ENCODE peak calls at places on chromosomes 11 and 22, in five cellular contexts. D, Z, H, W and A are unnamed samples.

GRCh38 chr11:58573451-58574104 is 2.1 kb downstream of the LPXN start:
- DNase-seq in D (no peak), Z (no peak), H (no peak), W (peak), A (peak)

GRCh38 chr11:19474954-19475811 is 234.4 kb upstream of the E2F8 start:
- DNase-seq in D (no peak), Z (no peak), H (no peak), W (no peak), A (no peak)

GRCh38 chr11:61599968-61600710 is 19.3 kb upstream of the SYT7 start:
- DNase-seq in D (no peak), Z (no peak), H (no peak), W (no peak), A (no peak)

GRCh38 chr11:61747389-61748285 is 4.8 kb upstream of the MYRF start:
- DNase-seq in D (no peak), Z (peak), H (peak), W (peak), A (peak)

GRCh38 chr11:96014234-96014633 is 90.3 kb upstream of the MTMR2 start:
- DNase-seq in D (no peak), Z (no peak), H (no peak), W (peak), A (peak)

GRCh38 chr11:47991266-47991830 is 11.0 kb downstream of the PTPRJ start:
- DNase-seq in D (peak), Z (peak), H (no peak), W (no peak), A (no peak)

GRCh38 chr22:45911601-45912271 is 65.2 kb downstream of the WNT7B start:
- DNase-seq in D (no peak), Z (peak), H (no peak), W (no peak), A (peak)

GRCh38 chr11:132941024-132941646 is 591.2 kb downstream of the OPCML start:
- DNase-seq in D (no peak), Z (no peak), H (no peak), W (peak), A (peak)

GRCh38 chr22:36569999-36570398 is 41.0 kb upstream of the EIF3D start:
- DNase-seq in D (no peak), Z (no peak), H (no peak), W (peak), A (peak)

GRCh38 chr22:46626911-46627805 is 7.0 kb downstream of the GRAMD4 start:
- DNase-seq in D (no peak), Z (no peak), H (no peak), W (no peak), A (no peak)

GRCh38 chr11:67384851-67385366 is 6.9 kb upstream of the RAD9A start:
- DNase-seq in D (no peak), Z (no peak), H (no peak), W (no peak), A (no peak)

GRCh38 chr11:85346484-85346883 is 280.7 kb downstream of the DLG2 start:
- DNase-seq in D (no peak), Z (no peak), H (no peak), W (no peak), A (no peak)

GRCh38 chr22:20283674-20284066 is 15.6 kb upstream of the RTN4R start:
- DNase-seq in D (no peak), Z (no peak), H (no peak), W (no peak), A (no peak)

GRCh38 chr22:47192651-47193437 is 430.4 kb downstream of the TBC1D22A start:
- DNase-seq in D (no peak), Z (peak), H (peak), W (no peak), A (no peak)

GRCh38 chr22:39524089-39524752 is 3.9 kb downstream of the ATF4 start:
- DNase-seq in D (no peak), Z (no peak), H (no peak), W (peak), A (peak)

GRCh38 chr11:63813563-63814382 is 517 bp downstream of the SPINDOC start:
- DNase-seq in D (no peak), Z (peak), H (peak), W (peak), A (peak)

GRCh38 chr11:86301742-86302091 is 323 bp upstream of the HIKESHI start:
- DNase-seq in D (no peak), Z (no peak), H (no peak), W (no peak), A (no peak)